ENCODE peak calls at places on chromosomes 7 and 10, in six cellular contexts. Y is astrocyte of the spinal cord, J is neural progenitor cell, Z is GM12865, V is Calu3, G is body of pancreas. D is an unnamed sample.

GRCh38 chr10:78913219-78914059 is 155.3 kb upstream of the ZMIZ1 start:
- DNase-seq in Y (no peak), J (peak; percentile 93), Z (peak; percentile 5), V (peak; percentile 81), G (peak; percentile 84), D (no peak)

GRCh38 chr10:84665883-84666463 is 337.6 kb downstream of the CCSER2 start:
- DNase-seq in Y (no peak), J (peak; percentile 57), Z (peak; percentile 42), V (peak; percentile 57), G (peak; percentile 30), D (no peak)

GRCh38 chr7:151462306-151462779 is 22.4 kb upstream of the CRYGN start:
- DNase-seq in Y (no peak), J (no peak), Z (no peak), V (no peak), G (no peak), D (no peak)

GRCh38 chr10:46516660-46517416 is 39.6 kb downstream of the GPRIN2 start:
- DNase-seq in Y (peak; percentile 76), J (no peak), Z (no peak), V (peak; percentile 13), G (no peak), D (peak; percentile 40)

GRCh38 chr10:79239275-79239779 is 107.9 kb upstream of the PPIF start:
- DNase-seq in Y (peak; percentile 37), J (peak; percentile 84), Z (no peak), V (no peak), G (peak; percentile 45), D (peak; percentile 98)

GRCh38 chr7:136709876-136710275 is 158.6 kb upstream of the CHRM2 start:
- DNase-seq in Y (no peak), J (no peak), Z (no peak), V (no peak), G (no peak), D (no peak)

GRCh38 chr7:45690762-45691150 is 116.6 kb downstream of the ADCY1 start:
- DNase-seq in Y (no peak), J (no peak), Z (no peak), V (no peak), G (no peak), D (no peak)

GRCh38 chr10:60384006-60384405 is 5.7 kb downstream of the ANK3 start:
- DNase-seq in Y (peak; percentile 19), J (no peak), Z (no peak), V (no peak), G (no peak), D (no peak)

GRCh38 chr7:31633894-31634494 is 53.0 kb upstream of the PPP1R17 start:
- DNase-seq in Y (peak; percentile 53), J (peak; percentile 82), Z (peak; percentile 30), V (peak; percentile 83), G (peak; percentile 78), D (no peak)

GRCh38 chr7:122092964-122093797 is 50.9 kb downstream of the AASS start:
- DNase-seq in Y (peak; percentile 82), J (peak; percentile 72), Z (peak; percentile 88), V (peak; percentile 72), G (peak; percentile 84), D (peak; percentile 49)

GRCh38 chr7:155464948-155465739 is 7.2 kb downstream of the EN2 start:
- DNase-seq in Y (no peak), J (peak; percentile 66), Z (no peak), V (no peak), G (no peak), D (no peak)

GRCh38 chr7:155466142-155466813 is 8.3 kb downstream of the EN2 start:
- DNase-seq in Y (no peak), J (peak; percentile 59), Z (no peak), V (no peak), G (no peak), D (no peak)

GRCh38 chr7:155465761-155466141 is 7.8 kb downstream of the EN2 start:
- DNase-seq in Y (no peak), J (no peak), Z (no peak), V (no peak), G (peak; percentile 4), D (no peak)

GRCh38 chr7:155467846-155468821 is 10.2 kb downstream of the EN2 start:
- DNase-seq in Y (no peak), J (peak; percentile 74), Z (no peak), V (peak; percentile 27), G (peak; percentile 25), D (no peak)

GRCh38 chr7:155466814-155467675 is 9.1 kb downstream of the EN2 start:
- DNase-seq in Y (peak; percentile 26), J (peak; percentile 94), Z (peak; percentile 42), V (no peak), G (peak; percentile 26), D (no peak)
- TF ChIP-seq CTCF in Y (no peak), J (peak; percentile 56), Z (peak; percentile 2), V (no peak), G (no peak), D (no peak)

GRCh38 chr10:132578287-132578951 is 40.8 kb downstream of the INPP5A start:
- DNase-seq in Y (no peak), J (no peak), Z (no peak), V (no peak), G (no peak), D (no peak)
- TF ChIP-seq CTCF in Y (no peak), J (no peak), Z (no peak), V (no peak), G (no peak), D (no peak)

GRCh38 chr10:37263304-37263703 is 137.9 kb downstream of the ANKRD30A start:
- DNase-seq in Y (no peak), J (no peak), Z (no peak), V (peak; percentile 3), G (no peak), D (no peak)
- TF ChIP-seq CTCF in Y (no peak), J (no peak), Z (no peak), V (no peak), G (no peak), D (no peak)

GRCh38 chr10:14967897-14968296 is 8.7 kb downstream of the MEIG1 start:
- DNase-seq in Y (no peak), J (no peak), Z (no peak), V (no peak), G (no peak), D (no peak)

GRCh38 chr10:14975672-14976273 is 16.6 kb downstream of the MEIG1 start:
- DNase-seq in Y (no peak), J (no peak), Z (no peak), V (no peak), G (no peak), D (no peak)

GRCh38 chr10:14971867-14972448 is 12.8 kb downstream of the MEIG1 start:
- DNase-seq in Y (peak; percentile 13), J (peak; percentile 39), Z (peak; percentile 42), V (peak; percentile 44), G (peak; percentile 68), D (no peak)
- TF ChIP-seq CTCF in Y (peak; percentile 72), J (peak; percentile 71), Z (peak; percentile 61), V (peak; percentile 42), G (peak; percentile 54), D (peak; percentile 76)

DNA sequence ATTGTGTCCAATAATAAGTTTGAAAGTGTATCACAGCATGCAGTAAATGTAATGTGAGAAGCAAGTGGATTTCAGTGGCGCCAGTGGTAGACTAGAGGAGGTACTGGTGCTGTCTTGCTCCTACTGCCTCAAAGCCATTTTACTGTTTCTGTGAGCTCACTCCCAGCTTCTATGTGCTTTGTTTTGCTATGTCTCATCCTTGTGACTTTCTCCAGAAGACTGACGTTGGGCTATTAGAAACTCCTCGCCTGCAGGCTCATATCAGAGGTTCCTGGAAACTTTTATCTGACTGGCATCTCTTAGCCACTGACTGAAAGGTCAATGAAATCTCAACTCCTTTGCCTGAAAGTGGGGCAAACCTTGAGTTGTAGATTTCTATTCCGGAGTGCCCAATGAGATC is 66.3 kb upstream of the SORCS1 start:
- DNase-seq in Y (no peak), J (no peak), Z (no peak), V (no peak), G (no peak), D (no peak)
- TF ChIP-seq CTCF in Y (no peak), J (no peak), Z (no peak), V (no peak), G (no peak), D (no peak)

GRCh38 chr10:22259280-22259679 is 41.5 kb upstream of the EBLN1 start:
- DNase-seq in Y (no peak), J (peak; percentile 33), Z (peak; percentile 50), V (no peak), G (no peak), D (no peak)
- TF ChIP-seq CTCF in Y (no peak), J (peak; percentile 25), Z (peak; percentile 23), V (no peak), G (no peak), D (no peak)

GRCh38 chr7:15963206-15963605 is 276.7 kb upstream of the MEOX2 start:
- DNase-seq in Y (no peak), J (no peak), Z (no peak), V (no peak), G (no peak), D (no peak)
- TF ChIP-seq CTCF in Y (no peak), J (no peak), Z (no peak), V (no peak), G (no peak), D (no peak)

D was measured in CD14-positive monocyte.